ENCODE peak calls at places on chromosome 1, in ten cellular contexts. F is adipocyte; Z is CD4-positive, alpha-beta T cell; B is hepatocyte; C is aorta; J is psoas muscle; M is left ventricle myocardium inferior; G is astrocyte; Y is pancreas; O is PC-3. L is an unnamed sample. For H3K27me3, the result is how much of the 10 kb centered on the place peaks cover.

GRCh38 chr1:26028490-26028980 is 7.0 kb downstream of the EXTL1 start:
- DNase-seq in F (no peak), Z (no peak), B (no peak), C (no peak), J (no peak), M (no peak), G (no peak), Y (no peak), O (no peak), L (no peak)

GRCh38 chr1:29631836-29632420 is 395.6 kb downstream of the PTPRU start:
- DNase-seq in F (no peak), Z (no peak), B (no peak), C (no peak), J (no peak), M (no peak), G (no peak), Y (no peak), O (no peak), L (no peak)

GRCh38 chr1:168105846-168106245 is 30.9 kb downstream of the GPR161 start:
- DNase-seq in F (no peak), Z (no peak), B (no peak), C (no peak), J (no peak), M (no peak), G (no peak), Y (no peak), O (no peak), L (no peak)

GRCh38 chr1:64597151-64597550 is 127.2 kb downstream of the CACHD1 start:
- DNase-seq in F (no peak), Z (no peak), B (no peak), C (no peak), J (no peak), M (no peak), G (no peak), Y (no peak), O (no peak), L (no peak)

GRCh38 chr1:230863449-230863848 is 4.9 kb downstream of the C1orf198 start:
- DNase-seq in F (no peak), Z (no peak), B (peak), C (no peak), J (peak), M (peak), G (no peak), Y (peak), O (peak), L (peak)

GRCh38 chr1:180586671-180587155 is 27.9 kb downstream of the OVAAL start:
- DNase-seq in F (peak), Z (no peak), B (peak), C (no peak), J (no peak), M (no peak), G (peak), Y (peak), O (peak), L (no peak)

GRCh38 chr1:51956528-51957509 is 33.7 kb downstream of the RAB3B start:
- DNase-seq in F (peak), Z (no peak), B (no peak), C (no peak), J (no peak), M (no peak), G (peak), Y (no peak), O (no peak), L (no peak)

GRCh38 chr1:156492591-156493080 is 7.9 kb downstream of the MEF2D start:
- DNase-seq in F (no peak), Z (no peak), B (no peak), C (peak), J (peak), M (peak), G (no peak), Y (no peak), O (no peak), L (peak)

GRCh38 chr1:44043176-44044070 is 12.2 kb upstream of the SLC6A9 start:
- DNase-seq in F (no peak), Z (no peak), B (no peak), C (no peak), J (no peak), M (no peak), G (no peak), Y (no peak), O (peak), L (no peak)

GRCh38 chr1:9881838-9882249 is 28.2 kb downstream of the CTNNBIP1 start:
- DNase-seq in F (peak), Z (no peak), B (no peak), C (no peak), J (peak), M (no peak), G (peak), Y (no peak), O (peak), L (no peak)

GRCh38 chr1:51915958-51916357 is 37.4 kb upstream of the NRDC start:
- DNase-seq in F (no peak), Z (no peak), B (no peak), C (no peak), J (no peak), M (no peak), G (no peak), Y (no peak), O (no peak), L (no peak)

GRCh38 chr1:206500046-206500445 is 7.3 kb upstream of the RASSF5 start:
- DNase-seq in F (no peak), Z (no peak), B (no peak), C (peak), J (no peak), M (no peak), G (no peak), Y (no peak), O (no peak), L (no peak)

GRCh38 chr1:47781171-47781959 is 215.8 kb downstream of the TRABD2B start:
- DNase-seq in F (no peak), Z (no peak), B (peak), C (no peak), J (no peak), M (no peak), G (no peak), Y (no peak), O (no peak), L (no peak)

GRCh38 chr1:192861860-192862259 is 53.0 kb downstream of the RGS2 start:
- DNase-seq in F (no peak), Z (no peak), B (no peak), C (no peak), J (no peak), M (no peak), G (no peak), Y (no peak), O (peak), L (no peak)

GRCh38 chr1:11961230-11961629 is 19.0 kb upstream of the MFN2 start:
- DNase-seq in F (peak), Z (no peak), B (peak), C (no peak), J (no peak), M (no peak), G (no peak), Y (no peak), O (no peak), L (no peak)

GRCh38 chr1:21628798-21629393 is 40.3 kb downstream of the RAP1GAP start:
- DNase-seq in F (no peak), Z (no peak), B (no peak), C (no peak), J (no peak), M (no peak), G (no peak), Y (no peak), O (no peak), L (no peak)

GRCh38 chr1:23423415-23424170 is 955 bp downstream of the TCEA3 start:
- DNase-seq in F (peak), Z (peak), B (peak), C (peak), J (peak), M (no peak), G (no peak), Y (peak), O (peak), L (peak)

GRCh38 chr1:9840176-9840575 is 16.4 kb upstream of the CLSTN1 start:
- DNase-seq in F (no peak), Z (no peak), B (no peak), C (no peak), J (no peak), M (peak), G (no peak), Y (no peak), O (no peak), L (peak)

DNA sequence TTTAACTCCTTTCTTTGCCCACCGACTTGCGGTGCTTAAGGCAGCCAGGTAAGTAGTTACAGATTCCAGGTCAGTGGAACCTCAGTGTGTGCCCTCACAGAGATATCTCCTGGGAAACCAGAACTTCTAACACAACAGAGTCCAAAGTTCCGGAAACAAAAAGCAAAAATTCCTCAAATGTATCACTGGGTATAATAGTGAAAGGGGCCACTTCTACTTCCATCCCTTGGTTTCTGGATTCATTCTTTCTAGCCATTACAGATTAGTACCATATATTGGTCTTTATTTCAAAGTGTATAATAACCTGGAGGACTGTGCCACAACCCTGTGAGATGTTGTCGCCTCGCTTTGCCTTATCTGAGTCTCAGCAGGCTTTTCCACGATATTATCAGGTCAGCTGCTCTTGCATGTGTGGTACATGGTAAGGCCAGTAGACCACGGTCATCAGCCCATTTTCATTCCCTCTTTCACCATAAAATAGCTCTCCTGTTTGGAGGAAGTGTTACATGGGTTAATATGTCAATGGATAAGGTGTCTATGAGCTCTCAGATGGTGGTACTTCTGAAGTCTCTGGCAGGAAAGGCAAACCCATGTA is 14.9 kb upstream of the VASH2 start:
- DNase-seq in F (no peak), Z (no peak), B (no peak), C (no peak), J (no peak), M (no peak), G (no peak), Y (no peak), O (no peak), L (no peak)
- H3K27me3 ChIP-seq in F (under half), Z (under half), B (under half), C (under half), J (under half), M (under half), G (under half), Y (under half), O (under half), L (under half)

GRCh38 chr1:236058141-236058626 is 6.7 kb downstream of the NID1 start:
- DNase-seq in F (peak), Z (no peak), B (peak), C (no peak), J (no peak), M (no peak), G (peak), Y (no peak), O (no peak), L (no peak)
- H3K27me3 ChIP-seq in F (under half), Z (under half), B (under half), C (under half), J (under half), M (under half), G (under half), Y (under half), O (under half), L (under half)

GRCh38 chr1:248165186-248165585 is 9.4 kb upstream of the OR2M2 start:
- DNase-seq in F (no peak), Z (no peak), B (no peak), C (no peak), J (no peak), M (no peak), G (no peak), Y (no peak), O (no peak), L (no peak)
- H3K27me3 ChIP-seq in F (under half), Z (under half), B (under half), C (under half), J (under half), M (under half), G (under half), Y (under half), O (under half), L (under half)

GRCh38 chr1:43024905-43025304 is 66.2 kb upstream of the SLC2A1 start:
- DNase-seq in F (no peak), Z (no peak), B (no peak), C (peak), J (no peak), M (no peak), G (no peak), Y (no peak), O (no peak), L (no peak)
- H3K27me3 ChIP-seq in F (under half), Z (under half), B (under half), C (under half), J (under half), M (under half), G (under half), Y (under half), O (under half), L (under half)

DNA sequence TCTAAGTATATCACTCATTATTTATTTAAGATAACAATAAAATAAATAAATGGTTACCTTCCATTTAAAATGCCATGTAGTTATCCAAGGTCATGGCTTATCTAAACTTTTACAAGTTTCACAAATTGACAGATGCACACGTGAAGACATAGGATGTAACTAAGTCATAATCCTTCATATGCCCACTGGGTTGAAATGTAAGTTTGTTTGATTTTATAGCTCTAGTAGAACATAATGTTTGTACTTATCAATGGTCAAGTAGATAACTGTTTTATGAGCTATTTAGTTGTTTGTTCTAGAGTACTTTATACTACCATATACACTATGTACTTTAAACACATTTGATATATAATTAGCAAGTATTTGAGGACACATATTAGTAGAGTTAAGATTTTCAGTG is 43.0 kb downstream of the ITGB3BP start:
- DNase-seq in F (no peak), Z (no peak), B (no peak), C (no peak), J (no peak), M (no peak), G (no peak), Y (no peak), O (no peak), L (no peak)
- H3K27me3 ChIP-seq in F (under half), Z (under half), B (under half), C (under half), J (under half), M (under half), G (under half), Y (under half), O (under half), L (under half)

DNA sequence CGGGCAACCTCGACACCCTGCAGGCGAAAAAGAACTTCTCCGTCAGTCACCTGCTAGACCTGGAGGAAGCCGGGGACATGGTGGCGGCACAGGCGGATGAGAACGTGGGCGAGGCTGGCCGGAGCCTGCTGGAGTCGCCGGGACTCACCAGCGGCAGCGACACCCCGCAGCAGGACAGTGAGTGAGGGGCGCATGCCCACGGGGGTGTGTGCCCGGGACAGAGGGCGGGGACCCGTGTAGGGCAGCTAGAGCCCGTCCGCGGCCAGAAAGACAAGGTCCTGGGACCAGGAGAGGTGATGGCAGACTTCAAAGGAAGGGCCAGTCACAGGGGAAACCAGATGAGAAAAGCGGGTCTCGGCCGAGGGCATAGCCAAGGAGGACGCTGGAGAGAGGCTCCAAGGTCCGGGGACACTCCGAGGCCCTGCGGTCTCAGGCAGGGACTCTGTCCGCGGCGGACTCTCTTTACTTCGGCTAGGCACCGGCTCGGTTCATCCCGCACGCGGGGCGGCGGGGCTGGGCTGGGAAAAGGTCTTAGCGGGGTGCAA is 424 bp downstream of the PRRX1 start:
- DNase-seq in F (peak), Z (no peak), B (no peak), C (no peak), J (peak), M (peak), G (no peak), Y (peak), O (no peak), L (peak)
- H3K27me3 ChIP-seq in F (under half), Z (half or more), B (half or more), C (under half), J (under half), M (half or more), G (under half), Y (under half), O (under half), L (half or more)

GRCh38 chr1:148352470-148353118 is 130.5 kb downstream of the PPIAL4G start:
- DNase-seq in F (no peak), Z (no peak), B (no peak), C (no peak), J (no peak), M (no peak), G (no peak), Y (no peak), O (no peak), L (no peak)
- H3K27me3 ChIP-seq in F (under half), Z (under half), B (half or more), C (under half), J (under half), M (half or more), G (half or more), Y (under half), O (under half), L (half or more)

GRCh38 chr1:20240012-20240411 is 50.7 kb upstream of the VWA5B1 start:
- DNase-seq in F (no peak), Z (no peak), B (no peak), C (no peak), J (no peak), M (no peak), G (no peak), Y (no peak), O (no peak), L (no peak)

GRCh38 chr1:20237646-20238045 is 51.3 kb upstream of the PLA2G2C start:
- DNase-seq in F (no peak), Z (no peak), B (no peak), C (no peak), J (no peak), M (no peak), G (no peak), Y (no peak), O (no peak), L (no peak)

GRCh38 chr1:20233394-20233793 is 47.1 kb upstream of the PLA2G2C start:
- DNase-seq in F (peak), Z (no peak), B (no peak), C (no peak), J (no peak), M (no peak), G (no peak), Y (no peak), O (peak), L (no peak)

GRCh38 chr1:20233866-20234265 is 47.5 kb upstream of the PLA2G2C start:
- DNase-seq in F (no peak), Z (no peak), B (no peak), C (no peak), J (no peak), M (no peak), G (no peak), Y (no peak), O (no peak), L (no peak)

GRCh38 chr1:20234761-20235540 is 48.6 kb upstream of the PLA2G2C start:
- DNase-seq in F (no peak), Z (no peak), B (no peak), C (no peak), J (no peak), M (no peak), G (peak), Y (no peak), O (peak), L (no peak)
- H3K27me3 ChIP-seq in F (under half), Z (under half), B (under half), C (under half), J (under half), M (half or more), G (under half), Y (under half), O (under half), L (half or more)

GRCh38 chr1:7992885-7993284 is 31.4 kb downstream of the PARK7 start:
- DNase-seq in F (peak), Z (no peak), B (no peak), C (no peak), J (no peak), M (no peak), G (no peak), Y (no peak), O (no peak), L (no peak)
- H3K27me3 ChIP-seq in F (under half), Z (under half), B (under half), C (under half), J (under half), M (under half), G (under half), Y (under half), O (under half), L (under half)

GRCh38 chr1:166999090-166999489 is 10.0 kb downstream of the MAEL start:
- DNase-seq in F (no peak), Z (no peak), B (no peak), C (no peak), J (no peak), M (no peak), G (peak), Y (no peak), O (no peak), L (no peak)

GRCh38 chr1:167002354-167002753 is 13.3 kb downstream of the MAEL start:
- DNase-seq in F (no peak), Z (no peak), B (no peak), C (no peak), J (no peak), M (no peak), G (no peak), Y (no peak), O (no peak), L (no peak)

GRCh38 chr1:166999500-166999899 is 10.4 kb downstream of the MAEL start:
- DNase-seq in F (no peak), Z (no peak), B (no peak), C (no peak), J (no peak), M (no peak), G (no peak), Y (no peak), O (no peak), L (no peak)

GRCh38 chr1:167000546-167000945 is 11.5 kb downstream of the MAEL start:
- DNase-seq in F (no peak), Z (no peak), B (no peak), C (no peak), J (no peak), M (no peak), G (no peak), Y (no peak), O (no peak), L (no peak)

GRCh38 chr1:167003711-167004110 is 14.6 kb downstream of the MAEL start:
- DNase-seq in F (no peak), Z (no peak), B (no peak), C (no peak), J (no peak), M (no peak), G (no peak), Y (no peak), O (no peak), L (no peak)
- H3K27me3 ChIP-seq in F (under half), Z (under half), B (under half), C (under half), J (under half), M (under half), G (under half), Y (under half), O (half or more), L (under half)

L was measured in lower lobe of right lung.